ENCODE peak calls at places on chromosomes 3 and 15, in five cellular contexts. H, X, E, O and A are unnamed samples.

GRCh38 chr3:4983739-4984510 is 4.7 kb downstream of the BHLHE40 start:
- DNase-seq in H (peak), X (peak), E (no peak), O (peak), A (peak)

GRCh38 chr3:6264906-6265305 is 596.0 kb upstream of the GRM7 start:
- DNase-seq in H (no peak), X (no peak), E (no peak), O (no peak), A (no peak)

GRCh38 chr3:197501879-197502620 is 53.7 kb downstream of the BDH1 start:
- DNase-seq in H (no peak), X (peak), E (no peak), O (peak), A (no peak)

GRCh38 chr3:183513046-183513706 is 42.3 kb downstream of the KLHL6 start:
- DNase-seq in H (peak), X (no peak), E (no peak), O (no peak), A (no peak)

GRCh38 chr3:113495035-113495434 is 19.9 kb downstream of the SPICE1 start:
- DNase-seq in H (peak), X (peak), E (no peak), O (no peak), A (no peak)

GRCh38 chr15:85800460-85801123 is 5.9 kb upstream of the KLHL25 start:
- DNase-seq in H (no peak), X (peak), E (peak), O (no peak), A (no peak)

GRCh38 chr3:179260949-179261765 is 10.2 kb upstream of the KCNMB3 start:
- DNase-seq in H (peak), X (peak), E (peak), O (peak), A (peak)

GRCh38 chr15:22922003-22922402 is 58.2 kb downstream of the CYFIP1 start:
- DNase-seq in H (no peak), X (no peak), E (no peak), O (no peak), A (no peak)

GRCh38 chr3:5275529-5275928 is 88.0 kb downstream of the EDEM1 start:
- DNase-seq in H (no peak), X (peak), E (no peak), O (no peak), A (no peak)

GRCh38 chr15:60035344-60035743 is 31.2 kb downstream of the FOXB1 start:
- DNase-seq in H (no peak), X (no peak), E (no peak), O (no peak), A (no peak)

GRCh38 chr15:83210619-83211018 is 3.0 kb upstream of the HDGFL3 start:
- DNase-seq in H (no peak), X (peak), E (no peak), O (no peak), A (no peak)

GRCh38 chr3:123914829-123915228 is 30.7 kb upstream of the MYLK start:
- DNase-seq in H (no peak), X (no peak), E (no peak), O (no peak), A (no peak)

GRCh38 chr15:52559583-52559982 is 9.2 kb downstream of the ARPP19 start:
- DNase-seq in H (no peak), X (peak), E (no peak), O (peak), A (peak)

GRCh38 chr15:70430029-70430428 is 332.3 kb upstream of the TLE3 start:
- DNase-seq in H (no peak), X (peak), E (peak), O (no peak), A (peak)

GRCh38 chr3:125238759-125239158 is 26.2 kb upstream of the SLC12A8 start:
- DNase-seq in H (no peak), X (no peak), E (no peak), O (no peak), A (no peak)

GRCh38 chr3:7897643-7898042 is 604.0 kb upstream of the LMCD1 start:
- DNase-seq in H (no peak), X (no peak), E (no peak), O (no peak), A (no peak)

GRCh38 chr15:60840703-60841411 is 361.9 kb upstream of the ICE2 start:
- DNase-seq in H (peak), X (no peak), E (no peak), O (no peak), A (no peak)

GRCh38 chr3:85481411-85482192 is 522.8 kb downstream of the CADM2 start:
- DNase-seq in H (no peak), X (no peak), E (no peak), O (no peak), A (no peak)

GRCh38 chr15:89907289-89907688 is 5.5 kb downstream of the ARPIN start:
- DNase-seq in H (no peak), X (peak), E (no peak), O (no peak), A (no peak)

GRCh38 chr15:82530606-82531379 is 9.5 kb downstream of the RPS17 start:
- DNase-seq in H (peak), X (peak), E (peak), O (peak), A (no peak)

GRCh38 chr3:74287557-74287956 is 326.9 kb downstream of the CNTN3 start:
- DNase-seq in H (no peak), X (no peak), E (no peak), O (no peak), A (no peak)

GRCh38 chr3:60775956-60776355 is 475.3 kb downstream of the FHIT start:
- DNase-seq in H (no peak), X (no peak), E (no peak), O (no peak), A (no peak)

GRCh38 chr3:121739902-121740301 is 9.6 kb downstream of the GOLGB1 start:
- DNase-seq in H (no peak), X (no peak), E (no peak), O (no peak), A (no peak)

GRCh38 chr3:186953011-186953487 is 22.7 kb downstream of the ST6GAL1 start:
- DNase-seq in H (no peak), X (peak), E (no peak), O (no peak), A (no peak)

GRCh38 chr15:96336045-96336642 is 5.6 kb downstream of the NR2F2 start:
- DNase-seq in H (no peak), X (no peak), E (no peak), O (no peak), A (no peak)

GRCh38 chr3:15055019-15055557 is 10.0 kb downstream of the MRPS25 start:
- DNase-seq in H (peak), X (peak), E (no peak), O (peak), A (no peak)

GRCh38 chr3:129077222-129077621 is 16.6 kb downstream of the GP9 start:
- DNase-seq in H (no peak), X (peak), E (no peak), O (no peak), A (peak)

GRCh38 chr3:77475545-77475944 is 435.6 kb downstream of the ROBO2 start:
- DNase-seq in H (no peak), X (no peak), E (no peak), O (no peak), A (no peak)